ENCODE peak calls at places on chromosomes 12 and 14, in ten cellular contexts. F, Y, U, B, W, S, G, R, J and H are unnamed samples.

GRCh38 chr12:53300187-53300586 is 692 bp downstream of the MYG1 start:
- DNase-seq in F (no peak), Y (no peak), U (peak), B (no peak), W (no peak), S (no peak), G (no peak), R (no peak), J (no peak), H (no peak)

GRCh38 chr12:14481201-14481600 is 86.5 kb downstream of the PLBD1 start:
- DNase-seq in F (no peak), Y (no peak), U (no peak), B (no peak), W (no peak), S (no peak), G (no peak), R (no peak), J (no peak), H (no peak)

GRCh38 chr12:49341777-49342065 is 4.7 kb upstream of the C1QL4 start:
- DNase-seq in F (no peak), Y (no peak), U (no peak), B (no peak), W (no peak), S (no peak), G (no peak), R (no peak), J (no peak), H (no peak)

GRCh38 chr12:107660230-107660629 is 25.4 kb upstream of the PWP1 start:
- DNase-seq in F (no peak), Y (no peak), U (peak), B (no peak), W (no peak), S (no peak), G (no peak), R (no peak), J (no peak), H (no peak)

GRCh38 chr12:29448157-29448556 is 49.3 kb downstream of the OVCH1 start:
- DNase-seq in F (no peak), Y (no peak), U (no peak), B (no peak), W (no peak), S (no peak), G (no peak), R (no peak), J (no peak), H (no peak)

GRCh38 chr12:1488908-1489381 is 105.4 kb downstream of the FBXL14 start:
- DNase-seq in F (no peak), Y (no peak), U (peak), B (no peak), W (no peak), S (no peak), G (no peak), R (no peak), J (no peak), H (no peak)

GRCh38 chr12:27422697-27423096 is 23.8 kb upstream of the SMCO2 start:
- DNase-seq in F (no peak), Y (no peak), U (peak), B (no peak), W (no peak), S (no peak), G (no peak), R (no peak), J (no peak), H (no peak)

GRCh38 chr12:18400186-18400585 is 138.9 kb downstream of the PIK3C2G start:
- DNase-seq in F (no peak), Y (no peak), U (no peak), B (no peak), W (no peak), S (no peak), G (no peak), R (no peak), J (no peak), H (no peak)

GRCh38 chr12:107178776-107179175 is 85.4 kb upstream of the CRY1 start:
- DNase-seq in F (no peak), Y (no peak), U (no peak), B (no peak), W (no peak), S (no peak), G (no peak), R (peak), J (no peak), H (no peak)

GRCh38 chr12:56151672-56152131 is 685 bp upstream of the MYL6B start:
- DNase-seq in F (peak), Y (no peak), U (peak), B (peak), W (no peak), S (peak), G (peak), R (peak), J (no peak), H (peak)

GRCh38 chr12:93514853-93515252 is 47.5 kb downstream of the MRPL42 start:
- DNase-seq in F (no peak), Y (no peak), U (no peak), B (no peak), W (no peak), S (no peak), G (no peak), R (no peak), J (no peak), H (no peak)

GRCh38 chr12:905273-906076 is 44.0 kb downstream of the RAD52 start:
- DNase-seq in F (no peak), Y (no peak), U (peak), B (no peak), W (no peak), S (no peak), G (no peak), R (no peak), J (no peak), H (no peak)

GRCh38 chr12:125330645-125331341 is 265.6 kb downstream of the AACS start:
- DNase-seq in F (peak), Y (peak), U (peak), B (peak), W (no peak), S (peak), G (peak), R (peak), J (peak), H (peak)

GRCh38 chr14:28966416-28967233 is 200.0 kb downstream of the FOXG1 start:
- DNase-seq in F (no peak), Y (no peak), U (no peak), B (no peak), W (no peak), S (no peak), G (no peak), R (no peak), J (no peak), H (no peak)

DNA sequence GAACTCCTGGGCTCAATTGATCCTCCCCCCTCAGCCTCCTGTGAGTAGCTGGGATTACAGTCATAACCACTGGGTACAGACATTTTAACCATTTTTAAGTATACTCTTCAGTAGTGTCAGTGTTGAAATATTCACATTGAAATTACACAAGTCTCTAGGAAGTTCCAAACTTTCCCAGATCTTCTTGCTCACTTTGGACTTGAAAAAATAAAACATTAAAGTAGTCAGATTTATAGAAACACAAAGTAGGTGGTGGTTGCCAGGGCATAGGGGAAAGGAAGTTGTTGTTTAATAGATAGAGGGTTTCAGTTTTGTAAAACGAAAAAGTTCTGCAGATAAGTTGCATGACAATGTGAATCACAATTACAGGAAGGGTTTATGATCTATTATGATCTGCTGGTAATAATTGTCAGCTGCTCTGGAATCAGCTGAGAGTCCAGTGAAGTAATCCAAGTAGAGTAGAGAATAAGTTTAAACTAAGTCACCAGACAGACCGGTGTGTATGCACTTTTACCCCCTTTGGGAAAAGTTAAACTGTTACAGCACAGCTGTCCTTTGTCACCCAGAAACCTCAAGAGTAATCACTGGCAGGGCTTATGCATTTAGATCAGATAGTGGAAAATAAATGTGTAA is 27.4 kb downstream of the PCNX1 start:
- DNase-seq in F (no peak), Y (no peak), U (no peak), B (no peak), W (peak), S (no peak), G (no peak), R (no peak), J (no peak), H (no peak)
- H3K27ac ChIP-seq in F (no peak), Y (peak), U (no peak), B (peak), W (peak), S (no peak), G (peak), R (peak), J (no peak), H (no peak)

DNA sequence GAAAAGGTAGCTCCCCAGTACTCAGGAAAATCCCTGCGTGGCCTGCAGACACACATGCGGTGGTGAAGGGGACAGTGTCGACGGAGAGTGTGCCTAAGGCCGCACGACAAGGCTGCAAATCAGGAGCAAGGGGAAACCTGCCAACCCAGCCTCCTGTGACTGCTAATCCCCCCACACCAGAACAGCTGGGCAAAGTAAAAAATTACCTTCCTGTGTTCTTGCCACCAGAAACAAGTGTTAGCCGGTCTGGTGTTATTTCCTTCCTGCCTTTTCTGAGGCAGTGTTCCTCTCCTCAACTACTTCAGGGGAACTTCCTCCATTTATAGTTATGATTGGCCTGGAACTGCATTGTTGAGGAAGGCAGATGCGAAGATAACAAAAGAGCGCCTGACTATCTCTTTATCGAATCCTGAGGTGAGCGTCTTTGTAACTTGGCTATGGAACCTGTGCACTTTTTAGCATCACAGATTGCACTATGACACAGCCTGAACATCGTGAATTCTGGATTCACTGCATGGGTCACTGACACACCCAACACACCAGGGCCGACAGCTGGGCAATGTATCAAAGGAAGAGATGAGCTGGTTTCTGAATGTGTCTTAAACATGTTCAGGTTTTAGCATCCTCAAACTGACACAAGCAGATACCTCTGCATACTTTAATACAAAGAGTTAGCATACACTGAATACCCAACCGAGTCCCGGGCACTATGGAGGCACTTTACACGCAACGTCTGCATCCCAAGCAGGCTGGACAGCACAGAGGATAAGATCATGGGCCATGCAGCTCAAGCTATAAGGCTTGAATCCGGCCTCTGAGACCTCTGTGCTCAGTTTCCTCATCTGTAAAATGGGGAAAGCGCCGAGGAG is 28.9 kb downstream of the SLC15A4 start:
- DNase-seq in F (no peak), Y (no peak), U (no peak), B (no peak), W (no peak), S (no peak), G (peak), R (no peak), J (no peak), H (no peak)
- H3K27ac ChIP-seq in F (no peak), Y (no peak), U (no peak), B (no peak), W (peak), S (no peak), G (no peak), R (peak), J (no peak), H (no peak)

GRCh38 chr14:34222122-34222521 is 239.9 kb downstream of the SPTSSA start:
- DNase-seq in F (no peak), Y (no peak), U (no peak), B (no peak), W (no peak), S (no peak), G (no peak), R (no peak), J (no peak), H (no peak)
- H3K27ac ChIP-seq in F (no peak), Y (no peak), U (no peak), B (no peak), W (no peak), S (no peak), G (peak), R (no peak), J (no peak), H (no peak)

GRCh38 chr14:88550078-88550477 is 4.7 kb downstream of the PTPN21 start:
- DNase-seq in F (no peak), Y (no peak), U (no peak), B (no peak), W (no peak), S (no peak), G (no peak), R (no peak), J (no peak), H (no peak)

GRCh38 chr14:88553886-88554457 is 835 bp downstream of the PTPN21 start:
- DNase-seq in F (no peak), Y (no peak), U (peak), B (no peak), W (no peak), S (no peak), G (no peak), R (no peak), J (no peak), H (peak)

GRCh38 chr14:88551936-88552565 is 2.8 kb downstream of the PTPN21 start:
- DNase-seq in F (peak), Y (no peak), U (peak), B (no peak), W (no peak), S (peak), G (no peak), R (no peak), J (peak), H (no peak)

GRCh38 chr14:88552859-88553258 is 1.9 kb downstream of the PTPN21 start:
- DNase-seq in F (no peak), Y (no peak), U (no peak), B (no peak), W (no peak), S (no peak), G (no peak), R (no peak), J (no peak), H (no peak)

GRCh38 chr14:88551094-88551870 is 3.5 kb downstream of the PTPN21 start:
- DNase-seq in F (peak), Y (peak), U (peak), B (peak), W (no peak), S (peak), G (peak), R (peak), J (peak), H (peak)
- H3K27ac ChIP-seq in F (peak), Y (peak), U (no peak), B (peak), W (no peak), S (no peak), G (peak), R (no peak), J (no peak), H (peak)

GRCh38 chr14:61145903-61146411 is 135.2 kb downstream of the TMEM30B start:
- DNase-seq in F (no peak), Y (no peak), U (peak), B (no peak), W (no peak), S (no peak), G (no peak), R (no peak), J (no peak), H (no peak)
- H3K27ac ChIP-seq in F (no peak), Y (peak), U (no peak), B (peak), W (no peak), S (no peak), G (peak), R (no peak), J (no peak), H (no peak)

GRCh38 chr14:23439107-23439835 is 3.8 kb upstream of the MYH7 start:
- DNase-seq in F (no peak), Y (no peak), U (no peak), B (no peak), W (no peak), S (no peak), G (no peak), R (no peak), J (no peak), H (no peak)
- H3K27ac ChIP-seq in F (no peak), Y (no peak), U (no peak), B (no peak), W (no peak), S (no peak), G (no peak), R (no peak), J (no peak), H (no peak)

DNA sequence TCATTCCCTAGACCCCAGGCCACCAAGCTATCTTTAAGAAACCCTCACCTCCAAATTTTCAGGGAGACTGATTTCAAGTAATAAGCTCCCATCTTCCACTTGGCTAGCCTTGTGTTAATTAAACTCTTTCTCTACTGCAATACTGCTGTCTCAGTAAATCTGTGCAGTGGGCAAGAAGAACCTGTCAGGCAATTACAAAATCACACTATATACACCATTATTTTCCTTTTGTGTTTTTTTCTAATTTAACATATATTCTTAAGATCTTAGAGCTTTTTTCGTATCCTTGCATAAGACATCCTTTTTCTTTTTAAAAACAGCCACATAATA is 7.7 kb upstream of the GOLGA5 start:
- DNase-seq in F (no peak), Y (no peak), U (no peak), B (no peak), W (no peak), S (no peak), G (no peak), R (no peak), J (no peak), H (no peak)
- H3K27ac ChIP-seq in F (no peak), Y (peak), U (no peak), B (peak), W (no peak), S (no peak), G (peak), R (no peak), J (no peak), H (no peak)

GRCh38 chr14:23643533-23644194 is 7.5 kb downstream of the DHRS2 start:
- DNase-seq in F (no peak), Y (no peak), U (no peak), B (no peak), W (no peak), S (no peak), G (no peak), R (no peak), J (no peak), H (no peak)
- H3K27ac ChIP-seq in F (no peak), Y (no peak), U (no peak), B (no peak), W (no peak), S (no peak), G (no peak), R (no peak), J (no peak), H (no peak)

DNA sequence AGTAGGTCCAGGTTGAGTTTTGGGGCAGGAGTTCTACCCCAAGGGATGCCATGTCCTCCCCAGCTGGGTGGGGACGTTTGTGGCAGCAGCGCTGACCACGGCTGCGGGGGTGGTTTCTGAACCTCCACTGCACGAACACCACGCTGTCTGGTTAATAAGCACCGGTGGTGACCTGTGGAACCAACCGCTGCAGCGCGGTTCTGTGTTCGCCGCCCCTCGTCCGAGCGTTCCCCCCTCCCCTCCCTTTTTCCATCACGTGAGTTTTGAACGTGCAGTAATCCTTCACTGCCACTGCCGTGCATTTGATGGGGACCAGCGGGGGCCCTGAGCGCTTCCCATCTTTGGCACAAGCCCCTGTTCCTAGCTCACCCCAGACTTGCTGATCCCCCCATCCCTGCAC is 6.4 kb upstream of the ADSS1 start:
- DNase-seq in F (no peak), Y (no peak), U (no peak), B (no peak), W (no peak), S (no peak), G (no peak), R (no peak), J (no peak), H (no peak)
- H3K27ac ChIP-seq in F (peak), Y (peak), U (no peak), B (no peak), W (no peak), S (no peak), G (no peak), R (no peak), J (no peak), H (peak)